ENCODE peak calls at places on chromosomes 7 and 10, in eight cellular contexts. V is HCT116, A is SK-N-SH, J is GM23248, C is PC-9, B is PC-3, S is GM23338, R is hepatocyte. F is an unnamed sample. For H3K9me2, the result is how much of the 10 kb centered on the place peaks cover.

GRCh38 chr10:123648595-123648994 is 17.6 kb upstream of the GPR26 start:
- DNase-seq in V (no peak), A (no peak), J (no peak), C (no peak), B (no peak), S (no peak), R (no peak), F (no peak)

GRCh38 chr7:47786557-47787248 is 161.6 kb downstream of the PKD1L1 start:
- DNase-seq in V (peak), A (no peak), J (peak), C (peak), B (peak), S (peak), R (peak), F (no peak)

GRCh38 chr10:121709674-121710073 is 111.4 kb upstream of the FGFR2 start:
- DNase-seq in V (no peak), A (no peak), J (no peak), C (no peak), B (no peak), S (no peak), R (peak), F (no peak)

GRCh38 chr7:47326808-47327207 is 255.1 kb downstream of the TNS3 start:
- DNase-seq in V (no peak), A (peak), J (peak), C (no peak), B (no peak), S (no peak), R (peak), F (no peak)

GRCh38 chr7:128785738-128786137 is 6.0 kb upstream of the CCDC136 start:
- DNase-seq in V (no peak), A (no peak), J (no peak), C (no peak), B (no peak), S (no peak), R (no peak), F (no peak)

GRCh38 chr7:90180011-90180585 is 25.8 kb downstream of the STEAP1 start:
- DNase-seq in V (peak), A (no peak), J (peak), C (peak), B (peak), S (peak), R (no peak), F (no peak)

GRCh38 chr10:62738916-62739315 is 65.6 kb upstream of the ADO start:
- DNase-seq in V (no peak), A (no peak), J (peak), C (no peak), B (peak), S (no peak), R (no peak), F (no peak)

GRCh38 chr7:130695840-130696239 is 9.5 kb upstream of the TSGA13 start:
- DNase-seq in V (peak), A (peak), J (peak), C (no peak), B (peak), S (peak), R (peak), F (peak)

GRCh38 chr7:20264623-20265022 is 47.4 kb upstream of the MACC1 start:
- DNase-seq in V (no peak), A (no peak), J (no peak), C (no peak), B (no peak), S (no peak), R (no peak), F (no peak)

GRCh38 chr7:94135180-94135579 is 131.0 kb upstream of the BET1 start:
- DNase-seq in V (no peak), A (no peak), J (peak), C (no peak), B (no peak), S (no peak), R (no peak), F (no peak)

GRCh38 chr7:130831817-130832481 is 97.9 kb upstream of the KLF14 start:
- DNase-seq in V (peak), A (peak), J (peak), C (peak), B (peak), S (peak), R (peak), F (peak)

GRCh38 chr7:81682873-81683272 is 87.0 kb downstream of the HGF start:
- DNase-seq in V (no peak), A (peak), J (no peak), C (no peak), B (no peak), S (no peak), R (no peak), F (no peak)
- H3K9me2 ChIP-seq in V (under half), A (under half), J (under half), C (under half), B (under half), S (under half), R (under half), F (under half)

DNA sequence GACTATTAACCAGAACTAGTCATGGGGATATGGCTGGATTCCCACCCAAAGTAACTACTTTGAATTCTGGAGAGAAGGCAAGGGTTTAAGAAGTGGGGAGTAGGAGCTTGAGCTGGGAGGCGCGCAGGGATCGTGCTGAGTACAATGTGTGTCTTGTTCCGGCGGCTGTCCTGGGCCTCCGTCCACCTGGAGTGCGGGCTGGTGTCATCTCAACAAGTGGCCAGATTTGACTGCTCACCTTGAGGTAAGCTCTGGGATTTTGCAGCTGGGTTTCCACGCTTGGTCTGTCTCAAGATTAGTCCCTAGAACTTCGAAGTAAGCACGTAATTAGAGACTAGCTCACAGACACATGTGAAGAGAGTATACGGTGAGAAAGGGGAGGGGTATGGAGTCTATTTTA is 49.4 kb downstream of the GLRX3 start:
- DNase-seq in V (no peak), A (no peak), J (no peak), C (no peak), B (no peak), S (no peak), R (no peak), F (no peak)
- H3K9me2 ChIP-seq in V (under half), A (under half), J (under half), C (under half), B (under half), S (under half), R (under half), F (under half)

DNA sequence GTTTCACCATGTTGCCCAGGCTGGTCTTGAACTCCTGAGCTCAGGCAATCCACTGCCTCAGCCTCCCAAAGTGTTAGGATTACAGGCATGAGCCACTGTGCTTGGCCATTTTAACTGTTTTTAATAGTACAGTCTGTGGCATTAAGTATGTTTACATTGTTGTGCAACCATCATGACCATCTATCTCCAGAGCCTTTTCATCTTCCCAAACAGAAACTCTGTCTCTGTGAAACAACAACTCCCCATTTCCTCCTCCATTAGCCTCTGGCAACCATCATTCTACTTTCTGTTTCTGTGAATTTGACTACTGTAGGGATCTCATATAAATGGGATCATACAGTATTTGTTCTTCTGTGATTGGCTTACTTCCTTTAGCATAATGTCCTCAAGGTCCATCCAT is 48.3 kb upstream of the SEPHS1 start:
- DNase-seq in V (no peak), A (no peak), J (no peak), C (no peak), B (no peak), S (no peak), R (no peak), F (no peak)
- H3K9me2 ChIP-seq in V (under half), A (under half), J (under half), C (under half), B (under half), S (under half), R (under half), F (under half)

DNA sequence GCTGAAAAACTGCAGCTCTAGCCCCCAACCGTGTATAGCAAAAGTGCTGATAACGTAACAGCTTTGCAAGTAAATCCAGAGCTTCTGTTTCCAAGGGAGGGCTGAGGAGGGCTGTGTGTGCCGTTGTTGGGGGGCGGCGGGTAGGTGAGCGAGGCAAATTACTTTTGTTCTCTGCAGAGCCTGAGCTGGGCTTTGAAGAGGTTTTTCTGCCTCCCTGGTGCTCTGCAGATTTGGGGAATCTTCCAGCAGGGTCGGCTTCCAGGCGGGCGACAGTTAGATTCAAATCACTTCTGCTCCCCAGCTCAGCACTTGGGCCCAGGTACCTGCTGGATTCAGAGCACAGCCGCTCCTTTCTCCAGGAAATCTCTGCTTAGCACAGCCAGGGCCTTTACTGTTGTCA is 442.3 kb downstream of the TYW1 start:
- DNase-seq in V (no peak), A (no peak), J (no peak), C (no peak), B (no peak), S (no peak), R (no peak), F (no peak)
- H3K9me2 ChIP-seq in V (under half), A (under half), J (under half), C (under half), B (under half), S (under half), R (under half), F (under half)

DNA sequence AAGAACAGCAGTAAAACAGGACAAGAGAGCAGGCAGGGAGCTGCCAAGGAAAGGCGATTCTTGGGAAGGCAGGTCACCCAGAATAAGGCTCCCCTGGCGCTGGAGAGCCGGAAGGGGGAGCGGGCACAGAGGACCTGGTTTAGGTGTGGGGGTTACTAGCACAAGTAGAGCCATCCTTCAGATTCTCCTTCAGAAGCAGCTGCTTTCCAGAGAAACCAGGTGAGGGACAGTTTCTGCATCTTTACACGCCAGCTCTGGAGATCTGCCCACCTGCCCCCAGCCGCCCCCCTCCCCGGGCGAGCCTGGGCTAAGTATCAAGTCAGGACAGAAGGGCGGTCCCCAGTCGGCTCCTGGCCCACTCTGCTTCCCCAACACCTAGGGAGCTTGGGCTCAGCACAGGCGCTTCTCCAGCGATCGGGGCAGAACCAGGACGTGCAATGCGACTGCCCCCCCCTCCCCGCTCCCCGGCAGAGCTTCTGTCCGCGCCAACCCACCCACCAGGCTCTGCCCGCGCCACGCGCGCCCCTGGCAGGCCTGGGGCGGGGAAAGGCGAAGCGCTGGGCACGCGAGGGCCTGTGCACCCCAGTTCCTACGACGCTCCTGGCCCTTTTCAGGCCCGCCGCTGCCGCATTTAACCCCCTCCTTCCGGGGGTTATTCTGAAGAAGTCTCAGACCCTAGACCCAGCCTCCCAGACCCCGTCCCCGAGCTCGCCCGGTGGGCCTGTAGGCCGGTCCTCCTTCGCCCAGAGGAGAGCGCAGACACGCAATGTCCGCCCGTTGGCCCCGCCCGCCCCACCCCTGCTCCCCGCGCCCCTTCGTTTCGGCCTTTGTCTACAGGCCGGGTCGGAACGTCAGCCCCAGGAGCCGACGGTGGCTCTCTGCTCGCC is 4.4 kb upstream of the EN2 start:
- DNase-seq in V (no peak), A (peak), J (no peak), C (no peak), B (no peak), S (peak), R (no peak), F (no peak)
- H3K9me2 ChIP-seq in V (under half), A (under half), J (under half), C (under half), B (under half), S (under half), R (under half), F (under half)

GRCh38 chr10:33335550-33335799 is 1.0 kb upstream of the NRP1 start:
- DNase-seq in V (no peak), A (no peak), J (peak), C (no peak), B (peak), S (peak), R (no peak), F (no peak)
- H3K9me2 ChIP-seq in V (under half), A (under half), J (under half), C (under half), B (under half), S (under half), R (under half), F (under half)

DNA sequence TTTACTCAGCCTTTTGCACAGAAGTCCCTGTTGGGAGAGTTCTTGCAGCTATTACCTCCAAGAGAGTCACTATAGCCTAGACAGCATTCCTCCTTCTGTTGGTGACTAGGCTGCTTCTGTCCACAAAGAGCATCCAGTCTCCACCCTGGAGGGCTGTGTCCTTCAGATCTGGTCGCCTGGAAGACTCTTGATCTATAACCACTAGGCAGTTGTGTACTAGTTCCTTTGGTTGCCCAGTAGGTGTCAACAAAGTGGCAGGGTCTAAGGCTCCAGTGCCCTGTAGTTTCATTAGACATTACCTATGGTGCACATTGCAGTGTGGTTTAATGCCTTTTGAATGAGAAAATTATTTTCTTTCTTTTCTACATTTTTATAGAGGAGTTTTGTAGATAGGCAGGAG is 11.3 kb upstream of the AKR1C2 start:
- DNase-seq in V (no peak), A (no peak), J (peak), C (peak), B (peak), S (no peak), R (no peak), F (peak)
- H3K9me2 ChIP-seq in V (under half), A (under half), J (under half), C (under half), B (under half), S (under half), R (under half), F (under half)